ENCODE peak calls at places on chromosomes 12 and 14, in eight cellular contexts. B, Y, K, G, C, W, X and N are unnamed samples.
A peak's percentile ranks its signal among the peaks of the same experiment; 100 is the strongest.

GRCh38 chr14:95527392-95528002 is 7.4 kb upstream of the GLRX5 start:
- DNase-seq in B (no peak), Y (peak; percentile 53), K (no peak), G (no peak), C (peak; percentile 87), W (peak; percentile 79), X (no peak), N (peak; percentile 59)

GRCh38 chr14:98958048-98959031 is 313.7 kb downstream of the BCL11B start:
- DNase-seq in B (no peak), Y (no peak), K (no peak), G (no peak), C (no peak), W (no peak), X (no peak), N (no peak)

GRCh38 chr12:127628655-127629054 is 638.3 kb upstream of the TMEM132C start:
- DNase-seq in B (no peak), Y (no peak), K (no peak), G (peak; percentile 42), C (no peak), W (peak; percentile 36), X (no peak), N (no peak)

GRCh38 chr14:68464716-68465115 is 328.2 kb downstream of the ZFP36L1 start:
- DNase-seq in B (no peak), Y (no peak), K (no peak), G (no peak), C (peak; percentile 25), W (peak; percentile 27), X (no peak), N (no peak)

GRCh38 chr12:30117483-30117882 is 333.7 kb upstream of the TMTC1 start:
- DNase-seq in B (no peak), Y (no peak), K (no peak), G (no peak), C (no peak), W (no peak), X (no peak), N (no peak)

GRCh38 chr14:67798731-67799130 is 17.7 kb downstream of the ZFYVE26 start:
- DNase-seq in B (no peak), Y (no peak), K (no peak), G (no peak), C (no peak), W (no peak), X (no peak), N (no peak)

GRCh38 chr12:44372259-44372658 is 503.9 kb downstream of the NELL2 start:
- DNase-seq in B (no peak), Y (no peak), K (no peak), G (no peak), C (peak; percentile 7), W (no peak), X (no peak), N (no peak)

GRCh38 chr14:43041976-43042375 is 1435.3 kb downstream of the LRFN5 start:
- DNase-seq in B (no peak), Y (no peak), K (no peak), G (no peak), C (no peak), W (no peak), X (no peak), N (no peak)

GRCh38 chr12:116358850-116359761 is 81.6 kb upstream of the MED13L start:
- DNase-seq in B (peak; percentile 66), Y (peak; percentile 66), K (peak; percentile 65), G (peak; percentile 66), C (peak; percentile 98), W (peak; percentile 94), X (peak; percentile 50), N (peak; percentile 77)

GRCh38 chr12:1595690-1596347 is 1.4 kb upstream of the FBXL14 start:
- DNase-seq in B (no peak), Y (no peak), K (no peak), G (no peak), C (no peak), W (no peak), X (no peak), N (no peak)

GRCh38 chr12:131093971-131094830 is 140.5 kb downstream of the ADGRD1 start:
- DNase-seq in B (no peak), Y (no peak), K (no peak), G (no peak), C (no peak), W (no peak), X (no peak), N (no peak)

GRCh38 chr12:39442895-39443703 is at the start of gene KIF21A:
- DNase-seq in B (peak; percentile 94), Y (peak; percentile 92), K (peak; percentile 85), G (peak; percentile 94), C (peak; percentile 96), W (peak; percentile 96), X (peak; percentile 90), N (peak; percentile 97)

GRCh38 chr12:4962539-4963486 is 53.1 kb downstream of the KCNA1 start:
- DNase-seq in B (no peak), Y (no peak), K (no peak), G (peak; percentile 47), C (no peak), W (no peak), X (no peak), N (peak; percentile 58)

GRCh38 chr12:62466018-62466595 is 519 bp upstream of the MON2 start:
- DNase-seq in B (peak; percentile 32), Y (no peak), K (peak; percentile 31), G (peak; percentile 24), C (peak; percentile 48), W (peak; percentile 76), X (no peak), N (peak; percentile 50)

GRCh38 chr12:107133462-107133861 is 40.1 kb upstream of the CRY1 start:
- DNase-seq in B (no peak), Y (no peak), K (no peak), G (no peak), C (no peak), W (no peak), X (no peak), N (no peak)

GRCh38 chr12:49232940-49233841 is 31.7 kb upstream of the TUBA1C start:
- DNase-seq in B (no peak), Y (no peak), K (peak; percentile 83), G (peak; percentile 84), C (peak; percentile 52), W (peak; percentile 44), X (peak; percentile 78), N (no peak)

GRCh38 chr12:116780942-116781341 is 42.8 kb downstream of the RNFT2 start:
- DNase-seq in B (no peak), Y (no peak), K (no peak), G (no peak), C (no peak), W (no peak), X (no peak), N (no peak)

GRCh38 chr12:18074001-18074400 is 16.0 kb downstream of the RERGL start:
- DNase-seq in B (no peak), Y (no peak), K (no peak), G (no peak), C (no peak), W (no peak), X (no peak), N (no peak)

GRCh38 chr12:92608418-92609091 is 94.2 kb upstream of the PLEKHG7 start:
- DNase-seq in B (no peak), Y (no peak), K (no peak), G (peak; percentile 15), C (peak; percentile 67), W (peak; percentile 54), X (peak; percentile 4), N (peak; percentile 23)

GRCh38 chr14:95248422-95248821 is 71.3 kb downstream of the CLMN start:
- DNase-seq in B (no peak), Y (no peak), K (no peak), G (no peak), C (no peak), W (no peak), X (no peak), N (no peak)

GRCh38 chr14:73503648-73504047 is 12.9 kb downstream of the RIOX1 start:
- DNase-seq in B (no peak), Y (peak; percentile 36), K (no peak), G (no peak), C (no peak), W (no peak), X (no peak), N (no peak)

GRCh38 chr12:84701041-84701440 is 211.6 kb downstream of the SLC6A15 start:
- DNase-seq in B (no peak), Y (no peak), K (no peak), G (no peak), C (no peak), W (peak; percentile 27), X (no peak), N (no peak)

GRCh38 chr14:55356913-55357312 is 54.7 kb downstream of the ATG14 start:
- DNase-seq in B (no peak), Y (no peak), K (no peak), G (no peak), C (no peak), W (no peak), X (no peak), N (no peak)

GRCh38 chr14:95319312-95320075 is at the start of gene CLMN:
- DNase-seq in B (peak; percentile 38), Y (peak; percentile 9), K (no peak), G (peak; percentile 66), C (peak; percentile 25), W (peak; percentile 85), X (peak; percentile 36), N (peak; percentile 47)

GRCh38 chr12:121110211-121110940 is 22.3 kb upstream of the P2RX7 start:
- DNase-seq in B (peak; percentile 42), Y (peak; percentile 62), K (peak; percentile 65), G (peak; percentile 68), C (peak; percentile 76), W (peak; percentile 83), X (peak; percentile 41), N (peak; percentile 78)

GRCh38 chr14:92600318-92601053 is 86.9 kb downstream of the RIN3 start:
- DNase-seq in B (no peak), Y (no peak), K (no peak), G (no peak), C (peak; percentile 76), W (peak; percentile 78), X (no peak), N (peak; percentile 38)

GRCh38 chr12:100908501-100908900 is 113.9 kb downstream of the ANO4 start:
- DNase-seq in B (no peak), Y (no peak), K (no peak), G (no peak), C (peak; percentile 29), W (peak; percentile 60), X (no peak), N (no peak)

GRCh38 chr14:91284146-91284790 is 39.8 kb upstream of the GPR68 start:
- DNase-seq in B (no peak), Y (no peak), K (no peak), G (no peak), C (peak; percentile 81), W (peak; percentile 94), X (no peak), N (no peak)

GRCh38 chr12:49979791-49980190 is 7.0 kb downstream of the AQP6 start:
- DNase-seq in B (no peak), Y (no peak), K (no peak), G (no peak), C (no peak), W (no peak), X (no peak), N (no peak)

GRCh38 chr14:24260780-24261157 is 2.2 kb downstream of the TGM1 start:
- DNase-seq in B (no peak), Y (no peak), K (no peak), G (no peak), C (no peak), W (no peak), X (no peak), N (no peak)

GRCh38 chr14:100341301-100342031 is 18.3 kb downstream of the SLC25A47 start:
- DNase-seq in B (no peak), Y (no peak), K (no peak), G (peak; percentile 45), C (peak; percentile 75), W (peak; percentile 83), X (peak; percentile 15), N (peak; percentile 49)

GRCh38 chr14:54796961-54797360 is 105.7 kb downstream of the GCH1 start:
- DNase-seq in B (no peak), Y (no peak), K (no peak), G (no peak), C (peak; percentile 21), W (peak; percentile 65), X (no peak), N (no peak)

GRCh38 chr14:99727096-99727870 is 43.2 kb downstream of the CYP46A1 start:
- DNase-seq in B (no peak), Y (no peak), K (no peak), G (no peak), C (no peak), W (no peak), X (no peak), N (no peak)

GRCh38 chr12:57240926-57241555 is 9.9 kb downstream of the STAC3 start:
- DNase-seq in B (no peak), Y (no peak), K (no peak), G (no peak), C (no peak), W (no peak), X (no peak), N (no peak)